ENCODE peak calls at places on chromosomes 4 and X, in six cellular contexts. E is GM12865; R is breast epithelium; B is keratinocyte; P is fibroblast of the aortic adventitia; T is CD8-positive, alpha-beta memory T cell. V is an unnamed sample.

GRCh38 chr4:154908168-154908567 is 127.1 kb downstream of the RBM46 start:
- DNase-seq in R (no peak), P (no peak), T (no peak), B (no peak), E (no peak), V (peak; percentile 72)

GRCh38 chr4:145887241-145887964 is 51.2 kb downstream of the ZNF827 start:
- DNase-seq in T (no peak), E (peak; percentile 45), B (no peak), P (peak; percentile 89), R (no peak), V (peak; percentile 83)

GRCh38 chrX:133745361-133745760 is 240.0 kb downstream of the GPC3 start:
- DNase-seq in P (no peak), R (no peak), E (peak; percentile 51), T (peak; percentile 3), B (no peak), V (no peak)

GRCh38 chrX:123185714-123186113 is 1.6 kb downstream of the GRIA3 start:
- DNase-seq in P (peak; percentile 40), B (no peak), R (no peak), E (no peak), T (no peak), V (no peak)

GRCh38 chr4:143186634-143187033 is 1.9 kb downstream of the USP38 start:
- DNase-seq in B (no peak), T (peak; percentile 7), P (peak; percentile 26), E (peak; percentile 15), R (no peak), V (peak; percentile 24)

GRCh38 chr4:37461801-37462200 is 217.3 kb downstream of the NWD2 start:
- DNase-seq in R (no peak), T (no peak), B (no peak), E (no peak), P (no peak), V (no peak)

GRCh38 chr4:145535202-145535601 is 53.5 kb downstream of the SMAD1 start:
- DNase-seq in B (no peak), E (no peak), P (no peak), T (no peak), R (no peak), V (no peak)

GRCh38 chr4:4860381-4860802 is 927 bp downstream of the MSX1 start:
- DNase-seq in T (no peak), R (no peak), B (no peak), E (peak; percentile 32), P (peak; percentile 48), V (no peak)

GRCh38 chr4:20687894-20688293 is 12.4 kb upstream of the PACRGL start:
- DNase-seq in B (peak; percentile 4), R (no peak), P (peak; percentile 89), E (no peak), T (no peak), V (peak; percentile 89)

GRCh38 chr4:76781698-76782595 is 116.0 kb downstream of the SOWAHB start:
- DNase-seq in R (peak; percentile 56), B (peak; percentile 82), T (no peak), P (peak; percentile 89), E (peak; percentile 92), V (peak; percentile 96)

GRCh38 chr4:67712650-67713530 is 11.9 kb upstream of the UBA6 start:
- DNase-seq in B (no peak), T (no peak), P (no peak), E (no peak), R (no peak), V (no peak)

GRCh38 chr4:144582105-144582850 is 63.7 kb upstream of the HHIP start:
- DNase-seq in B (no peak), T (no peak), E (no peak), R (no peak), P (peak; percentile 63), V (peak; percentile 61)

GRCh38 chr4:166432842-166433241 is 559.8 kb downstream of the TLL1 start:
- DNase-seq in B (no peak), E (no peak), R (no peak), T (no peak), P (peak; percentile 24), V (peak; percentile 10)

GRCh38 chr4:77699731-77700210 is 94.2 kb downstream of the CXCL13 start:
- DNase-seq in P (peak; percentile 72), R (no peak), T (no peak), B (peak; percentile 21), E (no peak), V (peak; percentile 90)

GRCh38 chrX:105515561-105515960 is 295.1 kb upstream of the TEX13A start:
- DNase-seq in P (no peak), B (no peak), E (no peak), T (no peak), R (no peak), V (peak; percentile 31)

GRCh38 chr4:80538276-80538926 is 202.9 kb downstream of the CFAP299 start:
- DNase-seq in R (no peak), B (peak; percentile 2), T (no peak), E (no peak), P (peak; percentile 30), V (peak; percentile 53)

GRCh38 chrX:42755820-42756219 is 22.1 kb downstream of the PPP1R2C start:
- DNase-seq in B (no peak), R (peak; percentile 37), P (peak; percentile 67), T (no peak), E (no peak), V (peak; percentile 82)

GRCh38 chrX:38006283-38006682 is at the start of gene SYTL5:
- DNase-seq in P (no peak), B (no peak), R (no peak), E (no peak), T (no peak), V (no peak)

GRCh38 chr4:26576171-26576829 is 7.6 kb upstream of the TBC1D19 start:
- DNase-seq in P (peak; percentile 80), T (no peak), B (no peak), E (no peak), R (no peak), V (peak; percentile 76)

GRCh38 chrX:150942958-150943594 is 40.1 kb upstream of the HMGB3 start:
- DNase-seq in P (no peak), R (no peak), T (no peak), E (no peak), B (no peak), V (no peak)

GRCh38 chr4:99088485-99089365 is at the start of gene ADH5:
- DNase-seq in E (peak; percentile 94), R (peak; percentile 75), P (peak; percentile 88), T (peak; percentile 84), B (no peak), V (peak; percentile 82)

GRCh38 chr4:120709986-120710385 is 212.5 kb downstream of the PRDM5 start:
- DNase-seq in E (no peak), T (no peak), R (no peak), P (peak; percentile 79), B (no peak), V (peak; percentile 65)

GRCh38 chr4:65668201-65669007 is 1.9 kb downstream of the EPHA5 start:
- DNase-seq in E (no peak), P (peak; percentile 67), B (no peak), T (no peak), R (no peak), V (peak; percentile 16)

GRCh38 chr4:183798921-183799307 is 106.2 kb upstream of the STOX2 start:
- DNase-seq in P (no peak), T (no peak), E (no peak), B (no peak), R (no peak), V (no peak)
- H3K4me3 ChIP-seq in P (no peak overlapping the region), T (no peak overlapping the region), E (no peak overlapping the region), B (peak overlapping the region; percentile 35), R (peak overlapping the region; percentile 55), V (no peak overlapping the region)

GRCh38 chr4:122819708-122820449 is 6.8 kb upstream of the FGF2 start:
- DNase-seq in B (peak; percentile 28), R (no peak), P (no peak), T (no peak), E (no peak), V (peak; percentile 80)

GRCh38 chr4:122810669-122811068 is 16.0 kb upstream of the FGF2 start:
- DNase-seq in T (no peak), R (no peak), B (no peak), E (no peak), P (no peak), V (peak; percentile 65)

GRCh38 chr4:122815248-122815647 is 11.4 kb upstream of the FGF2 start:
- DNase-seq in R (no peak), B (no peak), T (no peak), E (peak; percentile 18), P (no peak), V (no peak)

GRCh38 chr4:122814426-122814825 is 12.2 kb upstream of the FGF2 start:
- DNase-seq in B (no peak), T (no peak), P (no peak), E (peak; percentile 54), R (no peak), V (no peak)
- H3K4me3 ChIP-seq in B (no peak overlapping the region), T (no peak overlapping the region), P (no peak overlapping the region), E (no peak overlapping the region), R (no peak overlapping the region), V (no peak overlapping the region)

GRCh38 chr4:96983830-96984229 is 1143.9 kb downstream of the PDHA2 start:
- DNase-seq in T (no peak), B (no peak), R (no peak), E (no peak), P (no peak), V (no peak)
- H3K4me3 ChIP-seq in T (no peak overlapping the region), B (no peak overlapping the region), R (no peak overlapping the region), E (no peak overlapping the region), P (no peak overlapping the region), V (no peak overlapping the region)

GRCh38 chr4:119104644-119105273 is 30.9 kb upstream of the MYOZ2 start:
- DNase-seq in B (no peak), R (no peak), T (no peak), E (no peak), P (no peak), V (no peak)

GRCh38 chr4:119110121-119110520 is 25.5 kb upstream of the MYOZ2 start:
- DNase-seq in R (no peak), P (no peak), E (no peak), B (no peak), T (no peak), V (peak; percentile 69)

GRCh38 chr4:119105605-119106004 is 30.0 kb upstream of the MYOZ2 start:
- DNase-seq in E (no peak), R (no peak), P (peak; percentile 17), T (no peak), B (no peak), V (peak; percentile 22)

GRCh38 chr4:119103263-119103662 is 32.4 kb upstream of the MYOZ2 start:
- DNase-seq in R (peak; percentile 46), B (peak; percentile 94), T (no peak), P (peak; percentile 99), E (no peak), V (peak; percentile 98)

DNA sequence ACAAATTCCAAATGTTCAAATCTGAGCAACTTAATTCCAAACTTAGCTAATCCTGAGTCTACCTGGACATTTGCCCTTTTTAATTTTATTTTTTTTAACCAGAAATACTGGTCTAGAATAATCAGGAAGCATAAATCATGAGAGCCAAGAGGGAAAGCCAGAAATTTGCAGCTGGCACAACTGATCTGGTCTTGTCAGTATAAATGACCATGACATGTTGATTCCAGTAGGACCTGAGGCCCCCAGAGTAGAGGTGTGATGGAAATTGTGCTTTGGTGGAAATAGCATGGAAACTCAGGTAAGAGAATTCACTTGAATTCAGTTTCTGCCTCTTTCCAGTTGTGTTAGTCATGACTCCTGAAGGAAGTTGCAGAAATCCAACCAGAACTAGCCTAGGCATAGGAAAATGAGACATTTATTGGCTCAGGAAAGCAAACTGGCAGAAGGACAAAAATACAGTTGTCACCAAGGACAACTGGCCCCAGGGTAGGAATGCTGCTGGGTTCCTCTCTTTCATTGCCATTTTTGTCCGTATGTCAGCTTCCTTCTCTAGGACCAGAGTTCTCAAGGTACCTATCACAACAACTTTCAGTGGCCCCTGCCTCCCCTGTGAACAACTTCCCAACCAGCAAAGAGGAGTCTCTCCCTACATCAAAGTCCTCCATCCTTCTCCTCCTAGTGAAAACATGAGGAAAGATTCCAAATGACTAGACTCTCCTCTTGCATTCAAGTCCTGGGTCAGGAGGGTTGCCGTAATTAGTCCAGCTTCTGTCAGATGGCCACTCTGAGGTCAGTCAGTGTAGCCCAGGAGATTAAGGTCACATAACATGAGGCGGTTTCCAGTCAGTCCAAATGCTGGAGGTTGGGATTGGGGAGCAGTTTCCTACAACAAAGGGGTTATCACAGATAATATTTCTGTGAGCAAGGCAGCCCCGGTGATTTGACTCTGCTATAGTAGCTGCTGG is 29.3 kb upstream of the MYOZ2 start:
- DNase-seq in P (no peak), R (peak; percentile 73), T (no peak), E (no peak), B (no peak), V (peak; percentile 32)
- H3K4me3 ChIP-seq in P (no peak overlapping the region), R (no peak overlapping the region), T (no peak overlapping the region), E (no peak overlapping the region), B (no peak overlapping the region), V (no peak overlapping the region)

V was measured in fibroblast of mammary gland.